ENCODE peak calls at places on chromosome 1, in seven cellular contexts. B, Q, H, G, I, L and D are unnamed samples.

GRCh38 chr1:91511386-91511785 is 10.7 kb downstream of the CDC7 start:
- DNase-seq in B (peak; percentile 37), G (no peak), L (peak; percentile 49), I (no peak), Q (no peak), H (peak; percentile 41), D (peak; percentile 83)

GRCh38 chr1:244214009-244214967 is 163.2 kb downstream of the ZBTB18 start:
- DNase-seq in Q (no peak), H (peak; percentile 99), L (peak; percentile 24), G (no peak), I (no peak), B (no peak), D (peak; percentile 93)

GRCh38 chr1:48229309-48229708 is 6.8 kb downstream of the SLC5A9 start:
- DNase-seq in B (no peak), L (no peak), G (no peak), H (no peak), Q (no peak), I (no peak), D (no peak)

GRCh38 chr1:226674892-226675719 is 64.0 kb downstream of the ITPKB start:
- DNase-seq in Q (peak; percentile 85), I (no peak), H (no peak), G (no peak), L (no peak), B (peak; percentile 89), D (no peak)

GRCh38 chr1:115432061-115432460 is 94.0 kb upstream of the NGF start:
- DNase-seq in B (no peak), G (no peak), I (peak; percentile 13), L (peak; percentile 48), Q (no peak), H (peak; percentile 52), D (peak; percentile 44)

GRCh38 chr1:61293197-61293596 is 210.8 kb downstream of the NFIA start:
- DNase-seq in I (no peak), G (no peak), H (no peak), B (no peak), L (peak; percentile 82), Q (no peak), D (peak; percentile 27)

GRCh38 chr1:235759336-235759735 is 107.4 kb downstream of the LYST start:
- DNase-seq in Q (no peak), B (no peak), H (no peak), I (no peak), G (no peak), L (no peak), D (no peak)

GRCh38 chr1:155968670-155969069 is 9.7 kb downstream of the ARHGEF2 start:
- DNase-seq in G (no peak), B (no peak), Q (no peak), H (peak; percentile 41), L (no peak), I (no peak), D (no peak)

GRCh38 chr1:235069577-235070563 is 58.8 kb downstream of the TOMM20 start:
- DNase-seq in B (no peak), L (peak; percentile 100), Q (peak; percentile 78), H (peak; percentile 97), G (peak; percentile 82), I (peak; percentile 90), D (no peak)

GRCh38 chr1:30874176-30874575 is 34.4 kb downstream of the SDC3 start:
- DNase-seq in L (no peak), Q (no peak), I (no peak), B (no peak), H (no peak), G (no peak), D (no peak)

GRCh38 chr1:175702079-175702795 is 41.2 kb downstream of the TNR start:
- DNase-seq in B (no peak), Q (peak; percentile 19), G (no peak), L (no peak), I (no peak), H (no peak), D (no peak)

GRCh38 chr1:112713466-112714312 is 1.4 kb downstream of the PPM1J start:
- DNase-seq in B (no peak), I (no peak), Q (no peak), G (no peak), H (no peak), L (no peak), D (no peak)
- H3K4me3 ChIP-seq in B (no peak overlapping the region), I (peak overlapping the region; percentile 70), Q (peak overlapping the region; percentile 77), G (peak overlapping the region; percentile 34), H (peak overlapping the region; percentile 17), L (peak overlapping the region; percentile 65), D (peak overlapping the region; percentile 78)

DNA sequence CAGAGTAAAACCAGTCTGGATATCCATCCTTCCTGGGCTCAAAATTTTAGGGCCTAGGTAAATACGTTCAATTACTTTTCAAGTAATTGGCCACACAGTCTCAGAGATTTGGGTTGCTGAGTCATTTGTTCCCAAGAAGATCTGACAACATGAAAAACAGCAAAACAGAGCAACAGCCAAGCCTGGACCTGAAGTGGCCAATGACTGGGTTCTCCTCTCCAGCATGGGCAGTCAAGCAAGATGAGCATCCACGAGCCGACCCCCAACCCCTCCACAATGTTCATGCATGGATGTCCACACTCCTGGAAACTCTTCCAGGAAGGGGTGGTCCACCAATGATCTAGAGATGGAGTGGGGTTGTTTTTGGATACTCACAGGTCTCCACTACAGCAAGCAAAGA is 72.8 kb downstream of the CD46 start:
- DNase-seq in H (no peak), B (no peak), L (peak; percentile 48), Q (no peak), I (no peak), G (no peak), D (peak; percentile 42)
- H3K4me3 ChIP-seq in H (no peak overlapping the region), B (peak overlapping the region; percentile 59), L (no peak overlapping the region), Q (no peak overlapping the region), I (no peak overlapping the region), G (no peak overlapping the region), D (peak overlapping the region; percentile 91)

DNA sequence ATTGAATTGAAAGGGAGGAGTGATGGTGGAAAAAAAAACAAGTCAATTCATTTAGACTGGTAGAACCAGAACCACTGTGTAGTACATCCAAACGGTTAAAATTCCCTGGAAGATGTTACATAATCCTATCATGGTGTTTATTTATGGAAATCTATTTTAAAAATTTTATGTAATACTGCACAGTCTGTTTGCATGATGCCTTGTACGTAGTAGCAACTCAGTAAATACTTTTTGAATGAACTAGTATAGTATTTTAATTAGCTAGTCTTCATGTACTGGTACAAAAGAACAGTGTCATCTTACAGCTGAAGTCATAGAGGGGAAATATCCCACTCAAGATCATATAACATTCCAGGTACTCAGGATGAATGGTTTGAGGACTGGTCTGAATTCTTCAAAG is 27.0 kb upstream of the IER5 start:
- DNase-seq in G (no peak), H (no peak), Q (no peak), I (no peak), B (no peak), L (no peak), D (no peak)
- H3K4me3 ChIP-seq in G (no peak overlapping the region), H (no peak overlapping the region), Q (no peak overlapping the region), I (no peak overlapping the region), B (no peak overlapping the region), L (no peak overlapping the region), D (no peak overlapping the region)

DNA sequence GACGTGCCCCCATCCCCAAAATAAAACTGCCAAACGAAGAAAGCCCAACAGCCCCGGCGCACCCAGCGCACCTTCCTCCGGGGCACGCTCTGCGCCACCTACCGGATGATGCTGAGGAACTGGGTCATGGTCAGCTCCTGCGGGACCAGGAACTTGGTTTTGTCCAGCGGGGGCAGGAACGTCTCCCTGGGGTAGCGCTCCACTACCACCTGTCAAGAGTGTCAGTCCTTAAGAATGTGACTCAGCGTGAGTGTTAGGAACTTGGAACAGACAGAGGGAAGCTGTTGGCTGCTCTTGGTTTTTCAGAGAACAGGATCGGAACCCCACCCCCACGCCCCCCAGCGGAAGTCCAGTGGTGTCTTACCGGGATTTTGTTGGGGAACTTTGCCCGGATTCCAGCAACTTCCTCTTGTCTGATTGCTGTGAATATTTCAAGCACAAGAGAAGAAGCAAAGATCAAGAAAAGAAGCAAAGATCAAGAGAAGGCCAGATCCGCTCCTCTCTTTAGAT is 431 bp downstream of the MAP1LC3C start:
- DNase-seq in L (peak; percentile 75), B (peak; percentile 17), Q (peak; percentile 81), H (peak; percentile 88), I (peak; percentile 71), G (peak; percentile 78), D (peak; percentile 76)
- H3K4me3 ChIP-seq in L (no peak overlapping the region), B (no peak overlapping the region), Q (peak overlapping the region; percentile 37), H (no peak overlapping the region), I (peak overlapping the region; percentile 16), G (no peak overlapping the region), D (peak overlapping the region; percentile 78)

GRCh38 chr1:46798820-46799219 is at the start of gene CYP4B1:
- DNase-seq in B (no peak), H (no peak), G (peak; percentile 81), Q (peak; percentile 46), I (peak; percentile 79), L (peak; percentile 14), D (no peak)
- H3K4me3 ChIP-seq in B (no peak within 1 kb of the TSS), H (no peak within 1 kb of the TSS), G (peak within 1 kb of the TSS; percentile 28), Q (no peak within 1 kb of the TSS), I (peak within 1 kb of the TSS; percentile 43), L (no peak within 1 kb of the TSS), D (peak within 1 kb of the TSS; percentile 5)